ENCODE peak calls at places on chromosomes 4 and X, in ten cellular contexts. One of them, this sample, is unnamed.
A peak's percentile ranks its signal among the peaks of the same experiment; 100 is the strongest.

GRCh38 chr4:1717129-1718094 is 3.7 kb downstream of the TMEM129 start:
- DNase-seq in MCF 10A: no peak
- DNase-seq in fibroblast of mammary gland: no peak
- DNase-seq in colonic mucosa: no peak
- DNase-seq in upper lobe of left lung: no peak
- DNase-seq in IMR-90: no peak
- DNase-seq in progenitor cell of endocrine pancreas: no peak
- DNase-seq in GM12864: no peak
- DNase-seq in endothelial cell: no peak
- DNase-seq in nephron progenitor cell: no peak
- DNase-seq in this sample: no peak

GRCh38 chr4:172776203-172776896 is 392.3 kb upstream of the GALNT7 start:
- DNase-seq in MCF 10A: no peak
- DNase-seq in fibroblast of mammary gland: no peak
- DNase-seq in colonic mucosa: no peak
- DNase-seq in upper lobe of left lung: no peak
- DNase-seq in IMR-90: peak; percentile 65
- DNase-seq in progenitor cell of endocrine pancreas: no peak
- DNase-seq in GM12864: no peak
- DNase-seq in endothelial cell: no peak
- DNase-seq in nephron progenitor cell: no peak
- DNase-seq in this sample: no peak

GRCh38 chrX:154132366-154132765 is 11.7 kb upstream of the OPN1LW start:
- DNase-seq in MCF 10A: no peak
- DNase-seq in fibroblast of mammary gland: no peak
- DNase-seq in colonic mucosa: no peak
- DNase-seq in upper lobe of left lung: no peak
- DNase-seq in IMR-90: no peak
- DNase-seq in progenitor cell of endocrine pancreas: no peak
- DNase-seq in GM12864: no peak
- DNase-seq in endothelial cell: no peak
- DNase-seq in nephron progenitor cell: no peak
- DNase-seq in this sample: no peak

GRCh38 chr4:48906283-48907173 is at the start of gene OCIAD2:
- DNase-seq in MCF 10A: peak; percentile 64
- DNase-seq in fibroblast of mammary gland: no peak
- DNase-seq in colonic mucosa: peak; percentile 89
- DNase-seq in upper lobe of left lung: peak; percentile 87
- DNase-seq in IMR-90: no peak
- DNase-seq in progenitor cell of endocrine pancreas: peak; percentile 54
- DNase-seq in GM12864: peak; percentile 61
- DNase-seq in endothelial cell: peak; percentile 58
- DNase-seq in nephron progenitor cell: peak; percentile 57
- DNase-seq in this sample: no peak

GRCh38 chr4:7066006-7066405 is 1.9 kb downstream of the GRPEL1 start:
- DNase-seq in MCF 10A: no peak
- DNase-seq in fibroblast of mammary gland: no peak
- DNase-seq in colonic mucosa: no peak
- DNase-seq in upper lobe of left lung: no peak
- DNase-seq in IMR-90: no peak
- DNase-seq in progenitor cell of endocrine pancreas: no peak
- DNase-seq in GM12864: no peak
- DNase-seq in endothelial cell: no peak
- DNase-seq in nephron progenitor cell: no peak
- DNase-seq in this sample: no peak

GRCh38 chrX:96837808-96838207 is 45.9 kb upstream of the RPA4 start:
- DNase-seq in MCF 10A: no peak
- DNase-seq in fibroblast of mammary gland: peak; percentile 10
- DNase-seq in colonic mucosa: no peak
- DNase-seq in upper lobe of left lung: no peak
- DNase-seq in IMR-90: peak; percentile 8
- DNase-seq in progenitor cell of endocrine pancreas: no peak
- DNase-seq in GM12864: no peak
- DNase-seq in endothelial cell: no peak
- DNase-seq in nephron progenitor cell: no peak
- DNase-seq in this sample: no peak

GRCh38 chr4:58935336-58935735 is 1825.2 kb upstream of the IGFBP7 start:
- DNase-seq in MCF 10A: no peak
- DNase-seq in fibroblast of mammary gland: no peak
- DNase-seq in colonic mucosa: no peak
- DNase-seq in upper lobe of left lung: no peak
- DNase-seq in IMR-90: no peak
- DNase-seq in progenitor cell of endocrine pancreas: no peak
- DNase-seq in GM12864: no peak
- DNase-seq in endothelial cell: no peak
- DNase-seq in nephron progenitor cell: no peak
- DNase-seq in this sample: no peak

GRCh38 chr4:153448003-153448731 is 18.0 kb upstream of the TMEM131L start:
- DNase-seq in MCF 10A: peak; percentile 31
- DNase-seq in fibroblast of mammary gland: peak; percentile 28
- DNase-seq in colonic mucosa: no peak
- DNase-seq in upper lobe of left lung: no peak
- DNase-seq in IMR-90: peak; percentile 81
- DNase-seq in progenitor cell of endocrine pancreas: no peak
- DNase-seq in GM12864: no peak
- DNase-seq in endothelial cell: no peak
- DNase-seq in nephron progenitor cell: peak; percentile 9
- DNase-seq in this sample: no peak

GRCh38 chr4:187504974-187505797 is 490.4 kb upstream of the ZFP42 start:
- DNase-seq in MCF 10A: no peak
- DNase-seq in fibroblast of mammary gland: no peak
- DNase-seq in colonic mucosa: no peak
- DNase-seq in upper lobe of left lung: no peak
- DNase-seq in IMR-90: no peak
- DNase-seq in progenitor cell of endocrine pancreas: no peak
- DNase-seq in GM12864: no peak
- DNase-seq in endothelial cell: peak; percentile 49
- DNase-seq in nephron progenitor cell: peak; percentile 3
- DNase-seq in this sample: no peak

GRCh38 chrX:118633530-118633929 is 93.9 kb upstream of the IL13RA1 start:
- DNase-seq in MCF 10A: no peak
- DNase-seq in fibroblast of mammary gland: no peak
- DNase-seq in colonic mucosa: no peak
- DNase-seq in upper lobe of left lung: no peak
- DNase-seq in IMR-90: no peak
- DNase-seq in progenitor cell of endocrine pancreas: no peak
- DNase-seq in GM12864: no peak
- DNase-seq in endothelial cell: no peak
- DNase-seq in nephron progenitor cell: no peak
- DNase-seq in this sample: no peak

GRCh38 chrX:118632862-118633261 is 94.5 kb upstream of the IL13RA1 start:
- DNase-seq in MCF 10A: no peak
- DNase-seq in fibroblast of mammary gland: no peak
- DNase-seq in colonic mucosa: no peak
- DNase-seq in upper lobe of left lung: no peak
- DNase-seq in IMR-90: no peak
- DNase-seq in progenitor cell of endocrine pancreas: no peak
- DNase-seq in GM12864: peak; percentile 22
- DNase-seq in endothelial cell: no peak
- DNase-seq in nephron progenitor cell: no peak
- DNase-seq in this sample: no peak

GRCh38 chrX:118634336-118634735 is 93.1 kb upstream of the IL13RA1 start:
- DNase-seq in MCF 10A: no peak
- DNase-seq in fibroblast of mammary gland: no peak
- DNase-seq in colonic mucosa: no peak
- DNase-seq in upper lobe of left lung: no peak
- DNase-seq in IMR-90: no peak
- DNase-seq in progenitor cell of endocrine pancreas: no peak
- DNase-seq in GM12864: no peak
- DNase-seq in endothelial cell: no peak
- DNase-seq in nephron progenitor cell: no peak
- DNase-seq in this sample: no peak

DNA sequence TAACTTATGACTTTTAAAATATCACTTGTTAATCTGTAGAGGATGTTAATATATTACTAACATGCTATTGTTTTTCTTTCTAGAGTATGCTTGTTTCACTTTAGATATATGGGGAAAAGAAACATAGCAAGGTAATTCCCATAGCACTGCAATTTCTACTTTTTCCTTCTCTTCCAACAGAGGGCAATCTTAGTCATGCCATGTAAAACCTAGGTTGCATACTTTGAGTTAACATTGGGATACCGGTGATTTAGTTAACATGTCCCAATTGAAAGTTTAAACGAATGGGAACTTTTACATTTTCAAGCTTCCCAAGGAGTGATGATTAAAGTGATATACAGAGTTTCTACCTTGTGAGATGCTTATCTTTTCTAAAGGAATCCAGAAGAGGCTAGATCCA is 89.4 kb upstream of the IL13RA1 start:
- DNase-seq in MCF 10A: peak; percentile 30
- DNase-seq in fibroblast of mammary gland: no peak
- DNase-seq in colonic mucosa: no peak
- DNase-seq in upper lobe of left lung: no peak
- DNase-seq in IMR-90: peak; percentile 3
- DNase-seq in progenitor cell of endocrine pancreas: no peak
- DNase-seq in GM12864: no peak
- DNase-seq in endothelial cell: no peak
- DNase-seq in nephron progenitor cell: no peak
- DNase-seq in this sample: no peak
- TF ChIP-seq CTCF in MCF 10A: no peak
- TF ChIP-seq CTCF in fibroblast of mammary gland: peak; percentile 18
- TF ChIP-seq CTCF in colonic mucosa: no peak
- TF ChIP-seq CTCF in upper lobe of left lung: no peak
- TF ChIP-seq CTCF in IMR-90: peak; percentile 30
- TF ChIP-seq CTCF in progenitor cell of endocrine pancreas: peak; percentile 31
- TF ChIP-seq CTCF in GM12864: no peak
- TF ChIP-seq CTCF in endothelial cell: no peak
- TF ChIP-seq CTCF in nephron progenitor cell: no peak
- TF ChIP-seq CTCF in this sample: no peak

DNA sequence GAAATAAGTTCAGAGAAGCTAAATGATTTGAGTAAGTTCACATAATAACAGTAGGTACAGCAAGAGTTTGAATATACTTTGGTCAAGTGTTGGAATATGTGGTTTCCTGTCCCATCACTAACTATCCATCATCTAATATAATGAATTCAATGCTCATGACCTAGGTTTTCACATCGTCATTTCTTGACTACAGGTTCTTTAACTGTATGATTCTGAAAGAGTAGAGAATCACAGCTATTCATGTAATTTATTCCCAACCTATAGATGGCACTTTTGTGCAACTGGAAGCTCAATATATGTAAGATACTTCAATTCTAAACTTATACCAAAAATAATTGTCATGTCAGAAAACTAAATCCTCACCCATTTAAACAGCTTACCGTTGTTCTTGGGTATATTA is 53.1 kb downstream of the TIGD2 start:
- DNase-seq in MCF 10A: no peak
- DNase-seq in fibroblast of mammary gland: no peak
- DNase-seq in colonic mucosa: no peak
- DNase-seq in upper lobe of left lung: no peak
- DNase-seq in IMR-90: no peak
- DNase-seq in progenitor cell of endocrine pancreas: no peak
- DNase-seq in GM12864: no peak
- DNase-seq in endothelial cell: no peak
- DNase-seq in nephron progenitor cell: no peak
- DNase-seq in this sample: no peak
- TF ChIP-seq CTCF in MCF 10A: peak; percentile 17
- TF ChIP-seq CTCF in fibroblast of mammary gland: no peak
- TF ChIP-seq CTCF in colonic mucosa: no peak
- TF ChIP-seq CTCF in upper lobe of left lung: no peak
- TF ChIP-seq CTCF in IMR-90: no peak
- TF ChIP-seq CTCF in progenitor cell of endocrine pancreas: no peak
- TF ChIP-seq CTCF in GM12864: no peak
- TF ChIP-seq CTCF in endothelial cell: no peak
- TF ChIP-seq CTCF in nephron progenitor cell: no peak
- TF ChIP-seq CTCF in this sample: no peak

DNA sequence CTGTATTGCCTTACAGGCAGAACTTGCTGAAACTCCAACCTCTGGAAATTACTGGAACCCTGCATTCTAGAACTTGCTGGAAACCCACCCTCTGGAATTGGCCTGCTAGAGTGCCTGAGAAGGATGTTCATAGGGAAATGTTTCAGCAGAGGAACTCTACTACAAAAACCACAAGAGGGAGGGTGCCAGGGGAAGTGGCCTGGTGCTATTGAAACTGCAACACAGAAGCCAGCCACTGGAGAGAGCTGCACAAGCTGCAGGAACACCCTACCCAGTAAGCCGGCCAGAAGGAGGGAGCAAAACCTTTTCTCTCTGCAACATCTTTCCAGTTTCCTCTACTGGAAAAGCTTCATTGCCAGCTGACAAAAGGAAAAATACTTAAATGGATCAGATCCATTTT is 2.5 kb upstream of the BRWD3 start:
- DNase-seq in MCF 10A: peak; percentile 35
- DNase-seq in fibroblast of mammary gland: no peak
- DNase-seq in colonic mucosa: peak; percentile 22
- DNase-seq in upper lobe of left lung: peak; percentile 33
- DNase-seq in IMR-90: peak; percentile 19
- DNase-seq in progenitor cell of endocrine pancreas: no peak
- DNase-seq in GM12864: no peak
- DNase-seq in endothelial cell: peak; percentile 38
- DNase-seq in nephron progenitor cell: no peak
- DNase-seq in this sample: no peak
- TF ChIP-seq CTCF in MCF 10A: no peak
- TF ChIP-seq CTCF in fibroblast of mammary gland: peak; percentile 6
- TF ChIP-seq CTCF in colonic mucosa: no peak
- TF ChIP-seq CTCF in upper lobe of left lung: no peak
- TF ChIP-seq CTCF in IMR-90: no peak
- TF ChIP-seq CTCF in progenitor cell of endocrine pancreas: no peak
- TF ChIP-seq CTCF in GM12864: peak; percentile 34
- TF ChIP-seq CTCF in endothelial cell: no peak
- TF ChIP-seq CTCF in nephron progenitor cell: no peak
- TF ChIP-seq CTCF in this sample: no peak

GRCh38 chr4:8141935-8142334 is 16.7 kb downstream of the ABLIM2 start:
- DNase-seq in MCF 10A: no peak
- DNase-seq in fibroblast of mammary gland: no peak
- DNase-seq in colonic mucosa: no peak
- DNase-seq in upper lobe of left lung: no peak
- DNase-seq in IMR-90: no peak
- DNase-seq in progenitor cell of endocrine pancreas: no peak
- DNase-seq in GM12864: no peak
- DNase-seq in endothelial cell: no peak
- DNase-seq in nephron progenitor cell: no peak
- DNase-seq in this sample: no peak

GRCh38 chr4:8146158-8146557 is 12.5 kb downstream of the ABLIM2 start:
- DNase-seq in MCF 10A: no peak
- DNase-seq in fibroblast of mammary gland: no peak
- DNase-seq in colonic mucosa: no peak
- DNase-seq in upper lobe of left lung: no peak
- DNase-seq in IMR-90: no peak
- DNase-seq in progenitor cell of endocrine pancreas: no peak
- DNase-seq in GM12864: no peak
- DNase-seq in endothelial cell: no peak
- DNase-seq in nephron progenitor cell: no peak
- DNase-seq in this sample: no peak

GRCh38 chr4:8142556-8142955 is 16.1 kb downstream of the ABLIM2 start:
- DNase-seq in MCF 10A: no peak
- DNase-seq in fibroblast of mammary gland: no peak
- DNase-seq in colonic mucosa: no peak
- DNase-seq in upper lobe of left lung: no peak
- DNase-seq in IMR-90: no peak
- DNase-seq in progenitor cell of endocrine pancreas: no peak
- DNase-seq in GM12864: no peak
- DNase-seq in endothelial cell: no peak
- DNase-seq in nephron progenitor cell: no peak
- DNase-seq in this sample: no peak

GRCh38 chr4:8144359-8144758 is 14.3 kb downstream of the ABLIM2 start:
- DNase-seq in MCF 10A: no peak
- DNase-seq in fibroblast of mammary gland: no peak
- DNase-seq in colonic mucosa: no peak
- DNase-seq in upper lobe of left lung: no peak
- DNase-seq in IMR-90: no peak
- DNase-seq in progenitor cell of endocrine pancreas: no peak
- DNase-seq in GM12864: no peak
- DNase-seq in endothelial cell: no peak
- DNase-seq in nephron progenitor cell: no peak
- DNase-seq in this sample: no peak

GRCh38 chr4:8143392-8144140 is 15.0 kb downstream of the ABLIM2 start:
- DNase-seq in MCF 10A: no peak
- DNase-seq in fibroblast of mammary gland: no peak
- DNase-seq in colonic mucosa: no peak
- DNase-seq in upper lobe of left lung: no peak
- DNase-seq in IMR-90: no peak
- DNase-seq in progenitor cell of endocrine pancreas: no peak
- DNase-seq in GM12864: no peak
- DNase-seq in endothelial cell: no peak
- DNase-seq in nephron progenitor cell: no peak
- DNase-seq in this sample: no peak
- TF ChIP-seq CTCF in MCF 10A: no peak
- TF ChIP-seq CTCF in fibroblast of mammary gland: no peak
- TF ChIP-seq CTCF in colonic mucosa: no peak
- TF ChIP-seq CTCF in upper lobe of left lung: no peak
- TF ChIP-seq CTCF in IMR-90: no peak
- TF ChIP-seq CTCF in progenitor cell of endocrine pancreas: no peak
- TF ChIP-seq CTCF in GM12864: no peak
- TF ChIP-seq CTCF in endothelial cell: no peak
- TF ChIP-seq CTCF in nephron progenitor cell: no peak
- TF ChIP-seq CTCF in this sample: no peak